ENCODE peak calls at places on chromosomes 1 and 21, in eight cellular contexts. F, X, W, P, N, L, G and H are unnamed samples.

GRCh38 chr1:207151920-207152319 is 47.9 kb downstream of the C4BPA start:
- DNase-seq in F (no peak), X (no peak), W (no peak), P (no peak), N (no peak), L (no peak), G (no peak), H (no peak)

GRCh38 chr1:221439734-221440436 is 302.0 kb downstream of the DUSP10 start:
- DNase-seq in F (peak; percentile 94), X (peak; percentile 98), W (peak; percentile 95), P (peak; percentile 98), N (peak; percentile 98), L (peak; percentile 93), G (peak; percentile 85), H (peak; percentile 99)

GRCh38 chr1:19273106-19273843 is 15.3 kb downstream of the AKR7A3 start:
- DNase-seq in F (no peak), X (no peak), W (no peak), P (no peak), N (no peak), L (no peak), G (no peak), H (no peak)

GRCh38 chr1:221724931-221725605 is 16.8 kb downstream of the DUSP10 start:
- DNase-seq in F (no peak), X (peak; percentile 66), W (no peak), P (peak; percentile 85), N (peak; percentile 45), L (no peak), G (no peak), H (no peak)

GRCh38 chr1:2989976-2990375 is 31.3 kb upstream of the ACTRT2 start:
- DNase-seq in F (no peak), X (no peak), W (no peak), P (no peak), N (no peak), L (no peak), G (no peak), H (no peak)

GRCh38 chr21:46002841-46003574 is 21.4 kb downstream of the COL6A1 start:
- DNase-seq in F (no peak), X (no peak), W (no peak), P (no peak), N (no peak), L (no peak), G (no peak), H (no peak)

GRCh38 chr1:58689167-58689566 is 10.7 kb downstream of the MYSM1 start:
- DNase-seq in F (no peak), X (no peak), W (no peak), P (no peak), N (no peak), L (no peak), G (no peak), H (no peak)

GRCh38 chr21:41425954-41426655 is at the start of gene MX1:
- DNase-seq in F (peak; percentile 8), X (peak; percentile 10), W (no peak), P (peak; percentile 10), N (peak; percentile 38), L (no peak), G (no peak), H (no peak)

GRCh38 chr1:31782066-31782762 is 18.1 kb upstream of the ADGRB2 start:
- DNase-seq in F (no peak), X (no peak), W (no peak), P (no peak), N (no peak), L (no peak), G (no peak), H (no peak)

GRCh38 chr1:245393694-245394093 is 238.9 kb downstream of the KIF26B start:
- DNase-seq in F (no peak), X (no peak), W (no peak), P (no peak), N (no peak), L (no peak), G (no peak), H (no peak)

GRCh38 chr1:27602510-27603319 is 1.2 kb downstream of the AHDC1 start:
- DNase-seq in F (no peak), X (peak; percentile 31), W (no peak), P (no peak), N (no peak), L (no peak), G (no peak), H (no peak)

GRCh38 chr1:53511323-53511932 is 52.2 kb downstream of the DMRTB1 start:
- DNase-seq in F (no peak), X (no peak), W (no peak), P (no peak), N (no peak), L (no peak), G (no peak), H (no peak)

GRCh38 chr1:113793878-113794834 is 18.1 kb downstream of the RSBN1 start:
- DNase-seq in F (no peak), X (no peak), W (no peak), P (no peak), N (no peak), L (no peak), G (no peak), H (peak; percentile 49)
- H3K4me3 ChIP-seq in F (no peak overlapping the region), X (no peak overlapping the region), W (no peak overlapping the region), P (no peak overlapping the region), N (no peak overlapping the region), L (no peak overlapping the region), G (no peak overlapping the region), H (no peak overlapping the region)

GRCh38 chr1:70441392-70442035 is 30.4 kb downstream of the CTH start:
- DNase-seq in F (no peak), X (no peak), W (no peak), P (no peak), N (no peak), L (no peak), G (no peak), H (no peak)

GRCh38 chr1:70440642-70441391 is 29.7 kb downstream of the CTH start:
- DNase-seq in F (no peak), X (no peak), W (no peak), P (no peak), N (no peak), L (no peak), G (no peak), H (no peak)

GRCh38 chr1:70434253-70434859 is 23.3 kb downstream of the CTH start:
- DNase-seq in F (no peak), X (no peak), W (no peak), P (no peak), N (no peak), L (no peak), G (no peak), H (no peak)

GRCh38 chr1:70438529-70438928 is 27.5 kb downstream of the CTH start:
- DNase-seq in F (no peak), X (peak; percentile 9), W (no peak), P (no peak), N (no peak), L (no peak), G (no peak), H (no peak)

DNA sequence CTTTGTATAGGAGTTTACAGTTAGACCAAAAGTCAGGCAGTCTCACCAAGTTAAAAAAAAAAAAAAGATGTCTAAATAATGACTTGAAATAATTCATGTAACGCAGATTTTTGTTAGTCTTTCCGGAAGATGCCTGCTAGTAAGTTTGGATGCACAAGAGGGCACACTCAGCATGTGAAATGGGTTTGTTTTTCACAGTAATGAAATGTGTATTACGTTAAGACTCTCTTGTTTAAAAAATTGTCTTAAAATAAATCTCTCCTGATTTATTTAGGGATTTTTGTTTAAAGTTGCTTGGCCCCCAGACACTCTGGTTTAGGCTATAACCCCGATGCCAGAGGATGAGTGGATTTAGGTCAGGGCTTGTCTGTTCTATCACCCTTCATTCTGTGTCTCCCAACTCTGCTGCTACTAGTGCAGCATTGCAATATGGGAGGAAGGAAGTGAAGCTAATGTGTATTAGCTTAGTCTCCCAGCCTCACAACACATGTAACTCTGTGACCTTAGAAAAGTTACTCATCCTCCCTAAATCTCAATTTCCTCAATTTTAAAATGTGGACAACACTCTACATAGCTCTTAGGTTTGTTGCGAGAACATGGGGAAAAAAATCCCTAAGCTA is 25.7 kb downstream of the CTH start:
- DNase-seq in F (peak; percentile 12), X (peak; percentile 43), W (no peak), P (no peak), N (no peak), L (no peak), G (peak; percentile 17), H (no peak)
- TF ChIP-seq CTCF in F (peak; percentile 46), X (peak; percentile 44), W (peak; percentile 21), P (no peak), N (peak; percentile 56), L (no peak), G (peak; percentile 62), H (peak; percentile 39)

GRCh38 chr1:236149696-236150228 is 7.4 kb downstream of the GPR137B start:
- DNase-seq in F (no peak), X (no peak), W (no peak), P (no peak), N (no peak), L (no peak), G (no peak), H (no peak)
- H3K4me3 ChIP-seq in F (no peak overlapping the region), X (no peak overlapping the region), W (no peak overlapping the region), P (no peak overlapping the region), N (no peak overlapping the region), L (no peak overlapping the region), G (no peak overlapping the region), H (no peak overlapping the region)

DNA sequence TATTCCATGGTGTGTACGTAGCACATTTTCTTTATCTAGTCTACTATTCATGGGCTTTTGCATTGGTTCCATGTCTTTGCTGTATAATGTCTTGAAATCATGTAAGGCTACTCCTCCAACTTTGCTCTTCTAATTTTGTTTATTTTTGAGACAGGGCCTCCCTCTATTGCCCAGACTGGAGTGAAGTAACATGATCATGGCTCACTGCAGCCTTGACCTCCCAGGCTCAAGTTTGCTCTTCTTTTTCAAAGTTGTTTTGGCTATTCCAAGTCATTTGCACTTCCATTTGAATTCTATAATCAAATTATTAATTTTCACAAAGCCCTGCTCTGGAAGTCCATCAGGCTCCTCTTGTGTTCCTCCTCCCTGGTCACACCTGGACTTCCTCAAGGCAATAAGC is 90.2 kb upstream of the SGIP1 start:
- DNase-seq in F (no peak), X (peak; percentile 26), W (no peak), P (no peak), N (no peak), L (no peak), G (no peak), H (no peak)
- TF ChIP-seq CTCF in F (no peak), X (no peak), W (no peak), P (no peak), N (no peak), L (no peak), G (peak; percentile 14), H (no peak)

GRCh38 chr1:97980530-97980929 is 59.7 kb upstream of the DPYD start:
- DNase-seq in F (no peak), X (no peak), W (no peak), P (no peak), N (no peak), L (no peak), G (no peak), H (no peak)

GRCh38 chr1:97989094-97989680 is 68.4 kb upstream of the DPYD start:
- DNase-seq in F (no peak), X (peak; percentile 73), W (no peak), P (peak; percentile 22), N (peak; percentile 12), L (no peak), G (no peak), H (no peak)

GRCh38 chr1:97983132-97983531 is 62.3 kb upstream of the DPYD start:
- DNase-seq in F (no peak), X (no peak), W (no peak), P (no peak), N (no peak), L (no peak), G (no peak), H (no peak)

GRCh38 chr1:97986041-97987005 is 65.5 kb upstream of the DPYD start:
- DNase-seq in F (no peak), X (peak; percentile 64), W (no peak), P (peak; percentile 23), N (no peak), L (no peak), G (no peak), H (no peak)
- H3K4me3 ChIP-seq in F (no peak overlapping the region), X (no peak overlapping the region), W (no peak overlapping the region), P (no peak overlapping the region), N (no peak overlapping the region), L (no peak overlapping the region), G (no peak overlapping the region), H (no peak overlapping the region)